ENCODE peak calls at places on chromosome 5, in five cellular contexts. R is foreskin fibroblast, X is mesothelial cell of epicardium, K is AG09309, Q is HCT116. L is an unnamed sample.

GRCh38 chr5:96875805-96876291 is 452 bp upstream of the ERAP2 start:
- DNase-seq in R (no peak), X (no peak), K (no peak), Q (no peak), L (no peak)

GRCh38 chr5:77258652-77259051 is 48.2 kb downstream of the PDE8B start:
- DNase-seq in R (no peak), X (no peak), K (no peak), Q (no peak), L (no peak)

GRCh38 chr5:36202521-36202961 is 39.2 kb downstream of the NADK2 start:
- DNase-seq in R (no peak), X (no peak), K (peak; percentile 60), Q (no peak), L (no peak)

GRCh38 chr5:129459485-129460120 is 495 bp upstream of the ADAMTS19 start:
- DNase-seq in R (peak; percentile 47), X (peak; percentile 30), K (no peak), Q (no peak), L (no peak)

GRCh38 chr5:1445313-1445894 is at the start of gene SLC6A3:
- DNase-seq in R (no peak), X (no peak), K (no peak), Q (no peak), L (peak; percentile 96)

GRCh38 chr5:126464016-126464415 is 40.8 kb downstream of the GRAMD2B start:
- DNase-seq in R (no peak), X (no peak), K (no peak), Q (no peak), L (no peak)

GRCh38 chr5:90606539-90606938 is 47.9 kb downstream of the ADGRV1 start:
- DNase-seq in R (no peak), X (no peak), K (no peak), Q (peak; percentile 26), L (no peak)

GRCh38 chr5:142065273-142065672 is 43.3 kb upstream of the NDFIP1 start:
- DNase-seq in R (peak; percentile 17), X (no peak), K (no peak), Q (no peak), L (no peak)

GRCh38 chr5:78509884-78510769 is 138.4 kb downstream of the LHFPL2 start:
- DNase-seq in R (no peak), X (no peak), K (no peak), Q (no peak), L (no peak)

GRCh38 chr5:139743001-139743771 is 52.4 kb upstream of the PSD2 start:
- DNase-seq in R (no peak), X (no peak), K (no peak), Q (no peak), L (no peak)

GRCh38 chr5:27325513-27325912 is 287.1 kb upstream of the CDH9 start:
- DNase-seq in R (no peak), X (no peak), K (no peak), Q (no peak), L (no peak)

GRCh38 chr5:124402144-124402581 is 344.3 kb downstream of the ZNF608 start:
- DNase-seq in R (peak; percentile 93), X (no peak), K (peak; percentile 11), Q (no peak), L (no peak)

GRCh38 chr5:178538624-178539344 is 51.4 kb downstream of the COL23A1 start:
- DNase-seq in R (peak; percentile 4), X (no peak), K (no peak), Q (no peak), L (no peak)

GRCh38 chr5:43658499-43658898 is 55.5 kb downstream of the NNT start:
- DNase-seq in R (peak; percentile 50), X (no peak), K (no peak), Q (no peak), L (no peak)

GRCh38 chr5:74413403-74414060 is 227.0 kb downstream of the ENC1 start:
- DNase-seq in R (no peak), X (no peak), K (no peak), Q (no peak), L (no peak)

GRCh38 chr5:157109744-157110143 is 900 bp upstream of the HAVCR2 start:
- DNase-seq in R (no peak), X (no peak), K (no peak), Q (no peak), L (no peak)

GRCh38 chr5:89435347-89435746 is 552.4 kb upstream of the MEF2C start:
- DNase-seq in R (no peak), X (no peak), K (no peak), Q (no peak), L (no peak)

GRCh38 chr5:30540150-30540549 is 653.3 kb upstream of the CDH6 start:
- DNase-seq in R (no peak), X (no peak), K (no peak), Q (no peak), L (no peak)

GRCh38 chr5:52864376-52864775 is 76.7 kb downstream of the ITGA1 start:
- DNase-seq in R (peak; percentile 29), X (no peak), K (peak; percentile 25), Q (no peak), L (no peak)

GRCh38 chr5:64625678-64626077 is 64.6 kb upstream of the SHISAL2B start:
- DNase-seq in R (peak; percentile 36), X (no peak), K (no peak), Q (no peak), L (no peak)

GRCh38 chr5:100409538-100409937 is 125.6 kb upstream of the FAM174A start:
- DNase-seq in R (no peak), X (no peak), K (no peak), Q (no peak), L (no peak)

GRCh38 chr5:148457183-148457620 is 73.4 kb downstream of the FBXO38 start:
- DNase-seq in R (no peak), X (no peak), K (no peak), Q (no peak), L (no peak)

GRCh38 chr5:153463806-153464205 is 26.7 kb upstream of the GRIA1 start:
- DNase-seq in R (peak; percentile 91), X (no peak), K (peak; percentile 37), Q (no peak), L (no peak)

GRCh38 chr5:143893638-143894037 is 81.7 kb downstream of the HMHB1 start:
- DNase-seq in R (no peak), X (no peak), K (no peak), Q (no peak), L (no peak)

GRCh38 chr5:74206571-74207550 is 433.7 kb downstream of the ENC1 start:
- DNase-seq in R (peak; percentile 84), X (no peak), K (peak; percentile 42), Q (no peak), L (no peak)

GRCh38 chr5:68243251-68243650 is 27.7 kb downstream of the PIK3R1 start:
- DNase-seq in R (no peak), X (no peak), K (no peak), Q (no peak), L (no peak)

GRCh38 chr5:157282150-157282549 is 16.2 kb downstream of the CYFIP2 start:
- DNase-seq in R (no peak), X (no peak), K (no peak), Q (no peak), L (no peak)

GRCh38 chr5:156693113-156693512 is 157.0 kb upstream of the PPP1R2B start:
- DNase-seq in R (no peak), X (no peak), K (no peak), Q (no peak), L (no peak)

GRCh38 chr5:44233691-44234090 is 155.5 kb downstream of the FGF10 start:
- DNase-seq in R (no peak), X (no peak), K (no peak), Q (no peak), L (no peak)

GRCh38 chr5:55897905-55898304 is 46.7 kb downstream of the IL31RA start:
- DNase-seq in R (peak; percentile 98), X (peak; percentile 35), K (peak; percentile 94), Q (no peak), L (no peak)

GRCh38 chr5:154820383-154820782 is 30.0 kb downstream of the FAXDC2 start:
- DNase-seq in R (no peak), X (no peak), K (no peak), Q (no peak), L (no peak)

GRCh38 chr5:83562817-83563557 is 91.4 kb downstream of the VCAN start:
- DNase-seq in R (no peak), X (no peak), K (no peak), Q (no peak), L (no peak)

GRCh38 chr5:139137703-139138102 is 60.5 kb downstream of the SIL1 start:
- DNase-seq in R (no peak), X (no peak), K (no peak), Q (peak; percentile 12), L (no peak)

GRCh38 chr5:150211156-150212030 is 21.5 kb downstream of the SLC6A7 start:
- DNase-seq in R (no peak), X (no peak), K (no peak), Q (no peak), L (no peak)

GRCh38 chr5:41695920-41696582 is 174.2 kb downstream of the OXCT1 start:
- DNase-seq in R (no peak), X (no peak), K (no peak), Q (no peak), L (no peak)
- TF ChIP-seq CTCF in R (peak; percentile 30), X (peak; percentile 37), K (peak; percentile 22), Q (peak; percentile 33), L (no peak)

GRCh38 chr5:175854231-175855040 is 16.9 kb upstream of the CPLX2 start:
- DNase-seq in R (no peak), X (no peak), K (no peak), Q (no peak), L (no peak)
- TF ChIP-seq CTCF in R (no peak), X (no peak), K (no peak), Q (no peak), L (no peak)

DNA sequence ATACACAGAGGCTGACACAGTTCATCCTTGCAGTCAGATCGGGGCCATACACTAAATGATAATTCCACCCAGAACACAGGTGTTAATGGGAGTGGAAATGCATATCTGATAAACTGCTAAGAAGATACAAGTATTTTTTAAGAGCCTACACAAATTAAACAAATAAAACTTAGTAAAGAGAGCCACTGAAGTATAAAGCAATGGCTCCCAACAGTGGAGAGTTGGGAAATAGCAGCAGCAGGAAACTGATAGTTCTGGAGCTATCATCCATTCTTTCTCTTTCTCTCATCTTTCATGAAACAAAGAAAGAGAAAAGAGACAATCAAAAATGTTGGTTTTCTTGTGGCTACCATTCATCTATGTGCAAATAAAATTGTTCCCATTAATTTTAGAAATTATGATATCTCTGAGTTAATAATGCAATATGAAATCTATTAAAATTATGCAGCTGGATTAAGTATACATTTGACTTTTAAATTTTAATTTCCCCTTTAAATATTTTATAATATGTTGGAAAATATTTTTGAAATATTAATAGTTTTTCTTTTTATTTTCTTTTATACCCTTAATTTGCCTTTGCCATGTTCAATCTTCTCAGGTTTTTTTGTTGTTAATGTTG is 120.8 kb downstream of the EMB start:
- DNase-seq in R (no peak), X (no peak), K (no peak), Q (peak; percentile 6), L (no peak)
- TF ChIP-seq CTCF in R (no peak), X (no peak), K (peak; percentile 30), Q (peak; percentile 60), L (peak; percentile 32)

GRCh38 chr5:172717481-172718195 is 53.4 kb downstream of the DUSP1 start:
- DNase-seq in R (no peak), X (no peak), K (no peak), Q (no peak), L (no peak)

GRCh38 chr5:172718527-172719114 is 52.4 kb downstream of the DUSP1 start:
- DNase-seq in R (no peak), X (no peak), K (no peak), Q (no peak), L (no peak)

GRCh38 chr5:172715931-172716682 is 54.9 kb downstream of the DUSP1 start:
- DNase-seq in R (no peak), X (no peak), K (no peak), Q (no peak), L (no peak)

GRCh38 chr5:172715421-172715780 is 55.6 kb downstream of the DUSP1 start:
- DNase-seq in R (no peak), X (no peak), K (no peak), Q (no peak), L (no peak)

GRCh38 chr5:172716796-172717313 is 54.1 kb downstream of the DUSP1 start:
- DNase-seq in R (peak; percentile 69), X (peak; percentile 82), K (no peak), Q (peak; percentile 59), L (peak; percentile 85)
- TF ChIP-seq CTCF in R (peak; percentile 80), X (peak; percentile 90), K (peak; percentile 87), Q (peak; percentile 82), L (peak; percentile 80)

L was measured in D721Med.